ENCODE peak calls at places on chromosomes 12 and 14, in eight cellular contexts. One of them, this sample, is unnamed.

GRCh38 chr12:49698619-49699545 is 8.3 kb downstream of the FMNL3 start:
- DNase-seq in EH: peak
- DNase-seq in adrenal gland: peak
- DNase-seq in AG09309: no peak
- DNase-seq in fibroblast of pulmonary artery: peak
- DNase-seq in frontal cortex: no peak
- DNase-seq in T follicular helper cell: no peak
- DNase-seq in stromal cell of bone marrow: no peak
- DNase-seq in this sample: peak

GRCh38 chr12:50291377-50291776 is 8.1 kb upstream of the LIMA1 start:
- DNase-seq in fibroblast of pulmonary artery: no peak
- DNase-seq in AG09309: no peak
- DNase-seq in EH: no peak
- DNase-seq in adrenal gland: no peak
- DNase-seq in T follicular helper cell: no peak
- DNase-seq in stromal cell of bone marrow: no peak
- DNase-seq in frontal cortex: no peak
- DNase-seq in this sample: no peak

GRCh38 chr12:4865246-4865645 is 44.5 kb upstream of the KCNA1 start:
- DNase-seq in AG09309: no peak
- DNase-seq in EH: no peak
- DNase-seq in T follicular helper cell: no peak
- DNase-seq in frontal cortex: no peak
- DNase-seq in adrenal gland: no peak
- DNase-seq in stromal cell of bone marrow: no peak
- DNase-seq in fibroblast of pulmonary artery: no peak
- DNase-seq in this sample: no peak

GRCh38 chr12:123390415-123391093 is 6.6 kb downstream of the KMT5A start:
- DNase-seq in adrenal gland: no peak
- DNase-seq in stromal cell of bone marrow: no peak
- DNase-seq in EH: peak
- DNase-seq in T follicular helper cell: no peak
- DNase-seq in frontal cortex: no peak
- DNase-seq in AG09309: no peak
- DNase-seq in fibroblast of pulmonary artery: no peak
- DNase-seq in this sample: no peak

GRCh38 chr14:51014086-51014485 is 69.8 kb upstream of the PYGL start:
- DNase-seq in AG09309: peak
- DNase-seq in adrenal gland: peak
- DNase-seq in frontal cortex: no peak
- DNase-seq in EH: peak
- DNase-seq in fibroblast of pulmonary artery: peak
- DNase-seq in stromal cell of bone marrow: peak
- DNase-seq in T follicular helper cell: no peak
- DNase-seq in this sample: peak

GRCh38 chr12:11717533-11717961 is 68.1 kb downstream of the ETV6 start:
- DNase-seq in stromal cell of bone marrow: no peak
- DNase-seq in frontal cortex: no peak
- DNase-seq in adrenal gland: no peak
- DNase-seq in fibroblast of pulmonary artery: peak
- DNase-seq in EH: peak
- DNase-seq in T follicular helper cell: no peak
- DNase-seq in AG09309: no peak
- DNase-seq in this sample: peak

GRCh38 chr12:22668441-22668840 is 43.5 kb downstream of the ETNK1 start:
- DNase-seq in frontal cortex: no peak
- DNase-seq in adrenal gland: no peak
- DNase-seq in stromal cell of bone marrow: no peak
- DNase-seq in T follicular helper cell: no peak
- DNase-seq in AG09309: no peak
- DNase-seq in fibroblast of pulmonary artery: no peak
- DNase-seq in EH: no peak
- DNase-seq in this sample: no peak

GRCh38 chr12:79706676-79707075 is 15.9 kb upstream of the PAWR start:
- DNase-seq in frontal cortex: no peak
- DNase-seq in T follicular helper cell: no peak
- DNase-seq in stromal cell of bone marrow: no peak
- DNase-seq in adrenal gland: no peak
- DNase-seq in EH: peak
- DNase-seq in fibroblast of pulmonary artery: no peak
- DNase-seq in AG09309: no peak
- DNase-seq in this sample: no peak

GRCh38 chr12:54191126-54191525 is 2.3 kb upstream of the SMUG1 start:
- DNase-seq in frontal cortex: no peak
- DNase-seq in EH: peak
- DNase-seq in adrenal gland: no peak
- DNase-seq in AG09309: no peak
- DNase-seq in T follicular helper cell: no peak
- DNase-seq in fibroblast of pulmonary artery: no peak
- DNase-seq in stromal cell of bone marrow: no peak
- DNase-seq in this sample: no peak

GRCh38 chr12:92012691-92013090 is 133.0 kb downstream of the BTG1 start:
- DNase-seq in EH: no peak
- DNase-seq in AG09309: no peak
- DNase-seq in frontal cortex: no peak
- DNase-seq in stromal cell of bone marrow: no peak
- DNase-seq in adrenal gland: no peak
- DNase-seq in T follicular helper cell: no peak
- DNase-seq in fibroblast of pulmonary artery: no peak
- DNase-seq in this sample: no peak

GRCh38 chr12:64092507-64092906 is 129.6 kb downstream of the KICS2 start:
- DNase-seq in fibroblast of pulmonary artery: no peak
- DNase-seq in adrenal gland: no peak
- DNase-seq in T follicular helper cell: no peak
- DNase-seq in frontal cortex: no peak
- DNase-seq in stromal cell of bone marrow: no peak
- DNase-seq in AG09309: no peak
- DNase-seq in EH: no peak
- DNase-seq in this sample: no peak

GRCh38 chr14:56474419-56475022 is 105.1 kb upstream of the TMEM260 start:
- DNase-seq in T follicular helper cell: no peak
- DNase-seq in fibroblast of pulmonary artery: peak
- DNase-seq in EH: peak
- DNase-seq in stromal cell of bone marrow: peak
- DNase-seq in frontal cortex: no peak
- DNase-seq in adrenal gland: no peak
- DNase-seq in AG09309: no peak
- DNase-seq in this sample: peak

GRCh38 chr14:101351769-101352168 is 209.5 kb upstream of the DIO3 start:
- DNase-seq in fibroblast of pulmonary artery: no peak
- DNase-seq in stromal cell of bone marrow: no peak
- DNase-seq in EH: no peak
- DNase-seq in T follicular helper cell: no peak
- DNase-seq in adrenal gland: no peak
- DNase-seq in AG09309: no peak
- DNase-seq in frontal cortex: no peak
- DNase-seq in this sample: no peak

GRCh38 chr12:24909667-24910066 is 39.2 kb downstream of the BCAT1 start:
- DNase-seq in AG09309: peak
- DNase-seq in EH: peak
- DNase-seq in stromal cell of bone marrow: peak
- DNase-seq in adrenal gland: peak
- DNase-seq in fibroblast of pulmonary artery: peak
- DNase-seq in frontal cortex: no peak
- DNase-seq in T follicular helper cell: no peak
- DNase-seq in this sample: peak

GRCh38 chr12:127459166-127459565 is 807.8 kb upstream of the TMEM132C start:
- DNase-seq in adrenal gland: no peak
- DNase-seq in stromal cell of bone marrow: no peak
- DNase-seq in AG09309: no peak
- DNase-seq in EH: no peak
- DNase-seq in frontal cortex: no peak
- DNase-seq in fibroblast of pulmonary artery: no peak
- DNase-seq in T follicular helper cell: no peak
- DNase-seq in this sample: no peak

GRCh38 chr14:102074415-102074964 is 12.4 kb downstream of the HSP90AA1 start:
- DNase-seq in adrenal gland: no peak
- DNase-seq in AG09309: no peak
- DNase-seq in T follicular helper cell: no peak
- DNase-seq in EH: no peak
- DNase-seq in stromal cell of bone marrow: no peak
- DNase-seq in frontal cortex: no peak
- DNase-seq in fibroblast of pulmonary artery: no peak
- DNase-seq in this sample: peak

GRCh38 chr14:96104469-96105057 is 65.4 kb downstream of the C14orf132 start:
- DNase-seq in AG09309: peak
- DNase-seq in fibroblast of pulmonary artery: peak
- DNase-seq in adrenal gland: peak
- DNase-seq in EH: peak
- DNase-seq in T follicular helper cell: no peak
- DNase-seq in frontal cortex: no peak
- DNase-seq in stromal cell of bone marrow: peak
- DNase-seq in this sample: peak

GRCh38 chr12:79534029-79534867 is 156.5 kb downstream of the PAWR start:
- DNase-seq in AG09309: no peak
- DNase-seq in stromal cell of bone marrow: no peak
- DNase-seq in frontal cortex: no peak
- DNase-seq in T follicular helper cell: no peak
- DNase-seq in fibroblast of pulmonary artery: no peak
- DNase-seq in adrenal gland: no peak
- DNase-seq in EH: peak
- DNase-seq in this sample: no peak

GRCh38 chr12:614727-615060 is 48.6 kb downstream of the NINJ2 start:
- DNase-seq in frontal cortex: no peak
- DNase-seq in stromal cell of bone marrow: no peak
- DNase-seq in adrenal gland: no peak
- DNase-seq in fibroblast of pulmonary artery: no peak
- DNase-seq in AG09309: no peak
- DNase-seq in EH: no peak
- DNase-seq in T follicular helper cell: no peak
- DNase-seq in this sample: no peak

GRCh38 chr14:59161571-59162175 is 26.8 kb upstream of the DAAM1 start:
- DNase-seq in stromal cell of bone marrow: peak
- DNase-seq in frontal cortex: no peak
- DNase-seq in EH: peak
- DNase-seq in fibroblast of pulmonary artery: peak
- DNase-seq in adrenal gland: peak
- DNase-seq in AG09309: peak
- DNase-seq in T follicular helper cell: no peak
- DNase-seq in this sample: peak

GRCh38 chr14:35285168-35285990 is 6.8 kb upstream of the PSMA6 start:
- DNase-seq in fibroblast of pulmonary artery: no peak
- DNase-seq in AG09309: no peak
- DNase-seq in frontal cortex: no peak
- DNase-seq in T follicular helper cell: no peak
- DNase-seq in EH: peak
- DNase-seq in adrenal gland: no peak
- DNase-seq in stromal cell of bone marrow: peak
- DNase-seq in this sample: peak

GRCh38 chr14:55228261-55228660 is 36.9 kb upstream of the DLGAP5 start:
- DNase-seq in stromal cell of bone marrow: no peak
- DNase-seq in frontal cortex: no peak
- DNase-seq in AG09309: no peak
- DNase-seq in fibroblast of pulmonary artery: no peak
- DNase-seq in T follicular helper cell: no peak
- DNase-seq in EH: no peak
- DNase-seq in adrenal gland: no peak
- DNase-seq in this sample: no peak

GRCh38 chr14:74142523-74142922 is 57.8 kb downstream of the LIN52 start:
- DNase-seq in EH: no peak
- DNase-seq in stromal cell of bone marrow: no peak
- DNase-seq in frontal cortex: no peak
- DNase-seq in AG09309: no peak
- DNase-seq in T follicular helper cell: no peak
- DNase-seq in fibroblast of pulmonary artery: no peak
- DNase-seq in adrenal gland: no peak
- DNase-seq in this sample: no peak

GRCh38 chr12:75641031-75641780 is 129.8 kb upstream of the KRR1 start:
- DNase-seq in AG09309: peak
- DNase-seq in adrenal gland: no peak
- DNase-seq in frontal cortex: no peak
- DNase-seq in stromal cell of bone marrow: peak
- DNase-seq in fibroblast of pulmonary artery: peak
- DNase-seq in EH: peak
- DNase-seq in T follicular helper cell: no peak
- DNase-seq in this sample: peak

GRCh38 chr14:94054401-94054800 is 26.6 kb downstream of the DDX24 start:
- DNase-seq in stromal cell of bone marrow: no peak
- DNase-seq in adrenal gland: no peak
- DNase-seq in fibroblast of pulmonary artery: no peak
- DNase-seq in frontal cortex: no peak
- DNase-seq in T follicular helper cell: no peak
- DNase-seq in AG09309: no peak
- DNase-seq in EH: no peak
- DNase-seq in this sample: no peak

GRCh38 chr12:19443585-19443984 is 4.3 kb downstream of the AEBP2 start:
- DNase-seq in stromal cell of bone marrow: no peak
- DNase-seq in EH: no peak
- DNase-seq in AG09309: no peak
- DNase-seq in T follicular helper cell: no peak
- DNase-seq in frontal cortex: no peak
- DNase-seq in adrenal gland: no peak
- DNase-seq in fibroblast of pulmonary artery: no peak
- DNase-seq in this sample: no peak

GRCh38 chr14:51357250-51357649 is 117.2 kb downstream of the TMX1 start:
- DNase-seq in frontal cortex: no peak
- DNase-seq in EH: peak
- DNase-seq in T follicular helper cell: no peak
- DNase-seq in adrenal gland: no peak
- DNase-seq in fibroblast of pulmonary artery: no peak
- DNase-seq in AG09309: peak
- DNase-seq in stromal cell of bone marrow: no peak
- DNase-seq in this sample: peak

GRCh38 chr12:64522316-64522715 is 70.4 kb downstream of the TBK1 start:
- DNase-seq in T follicular helper cell: no peak
- DNase-seq in EH: peak
- DNase-seq in fibroblast of pulmonary artery: peak
- DNase-seq in frontal cortex: no peak
- DNase-seq in stromal cell of bone marrow: no peak
- DNase-seq in AG09309: no peak
- DNase-seq in adrenal gland: no peak
- DNase-seq in this sample: peak

GRCh38 chr14:29035129-29035528 is 268.5 kb downstream of the FOXG1 start:
- DNase-seq in fibroblast of pulmonary artery: no peak
- DNase-seq in frontal cortex: no peak
- DNase-seq in AG09309: no peak
- DNase-seq in stromal cell of bone marrow: peak
- DNase-seq in EH: no peak
- DNase-seq in adrenal gland: no peak
- DNase-seq in T follicular helper cell: no peak
- DNase-seq in this sample: no peak

GRCh38 chr12:93802293-93802692 is 125.1 kb downstream of the CRADD start:
- DNase-seq in T follicular helper cell: no peak
- DNase-seq in fibroblast of pulmonary artery: no peak
- DNase-seq in AG09309: no peak
- DNase-seq in frontal cortex: no peak
- DNase-seq in stromal cell of bone marrow: no peak
- DNase-seq in EH: peak
- DNase-seq in adrenal gland: no peak
- DNase-seq in this sample: no peak

GRCh38 chr12:88172844-88173407 is 30.8 kb downstream of the TMTC3 start:
- DNase-seq in EH: peak
- DNase-seq in adrenal gland: no peak
- DNase-seq in AG09309: no peak
- DNase-seq in frontal cortex: no peak
- DNase-seq in T follicular helper cell: no peak
- DNase-seq in stromal cell of bone marrow: no peak
- DNase-seq in fibroblast of pulmonary artery: no peak
- DNase-seq in this sample: peak

GRCh38 chr12:62133440-62133839 is 126.8 kb upstream of the USP15 start:
- DNase-seq in adrenal gland: no peak
- DNase-seq in frontal cortex: no peak
- DNase-seq in T follicular helper cell: no peak
- DNase-seq in fibroblast of pulmonary artery: no peak
- DNase-seq in stromal cell of bone marrow: no peak
- DNase-seq in EH: no peak
- DNase-seq in AG09309: no peak
- DNase-seq in this sample: no peak

GRCh38 chr12:130953783-130954543 is at the start of gene ADGRD1:
- DNase-seq in EH: peak
- DNase-seq in fibroblast of pulmonary artery: peak
- DNase-seq in AG09309: no peak
- DNase-seq in stromal cell of bone marrow: peak
- DNase-seq in T follicular helper cell: no peak
- DNase-seq in adrenal gland: peak
- DNase-seq in frontal cortex: no peak
- DNase-seq in this sample: peak

GRCh38 chr12:132061641-132062430 is 82.3 kb downstream of the DDX51 start:
- DNase-seq in fibroblast of pulmonary artery: no peak
- DNase-seq in EH: no peak
- DNase-seq in adrenal gland: no peak
- DNase-seq in T follicular helper cell: no peak
- DNase-seq in frontal cortex: no peak
- DNase-seq in stromal cell of bone marrow: no peak
- DNase-seq in AG09309: no peak
- DNase-seq in this sample: no peak